ENCODE peak calls at places on chromosomes 5 and 9, in six cellular contexts. B, M, G, I, U and R are unnamed samples.

GRCh38 chr5:39119404-39120051 is 45.3 kb upstream of the RICTOR start:
- DNase-seq in M (no peak), B (no peak), G (no peak), U (no peak), I (no peak), R (peak)

GRCh38 chr5:77993799-77994318 is 217.7 kb upstream of the TBCA start:
- DNase-seq in M (no peak), G (no peak), I (no peak), U (no peak), B (no peak), R (no peak)

GRCh38 chr9:16752615-16753014 is 117.9 kb downstream of the BNC2 start:
- DNase-seq in I (no peak), G (no peak), M (no peak), U (no peak), B (no peak), R (peak)

GRCh38 chr9:86470326-86470725 is 116.1 kb upstream of the TUT7 start:
- DNase-seq in M (no peak), U (no peak), G (no peak), B (peak), I (no peak), R (peak)

GRCh38 chr5:32059779-32060178 is 114.3 kb downstream of the GOLPH3 start:
- DNase-seq in I (no peak), G (no peak), M (peak), U (no peak), B (peak), R (no peak)

GRCh38 chr5:78610163-78610583 is 38.4 kb downstream of the LHFPL2 start:
- DNase-seq in M (no peak), G (no peak), I (no peak), B (peak), U (no peak), R (peak)

GRCh38 chr9:7174884-7175283 is 417.1 kb downstream of the KDM4C start:
- DNase-seq in U (no peak), B (no peak), G (no peak), I (no peak), M (peak), R (no peak)

GRCh38 chr9:134165357-134166315 is 1.3 kb upstream of the RNU6ATAC start:
- DNase-seq in I (peak), U (peak), M (peak), G (no peak), B (peak), R (peak)

GRCh38 chr9:91555132-91555531 is 131.5 kb upstream of the NFIL3 start:
- DNase-seq in I (no peak), U (no peak), B (peak), G (no peak), M (no peak), R (peak)

GRCh38 chr5:122908662-122909061 is 63.2 kb downstream of the SNX24 start:
- DNase-seq in I (no peak), U (no peak), G (no peak), B (no peak), M (peak), R (peak)
- TF ChIP-seq CTCF in I (no peak), U (no peak), G (no peak), B (no peak), M (no peak), R (peak)

GRCh38 chr5:139659673-139660072 is 11.5 kb downstream of the CXXC5 start:
- DNase-seq in B (peak), U (no peak), I (no peak), G (no peak), M (no peak), R (no peak)

GRCh38 chr5:139660916-139661814 is 13.0 kb downstream of the CXXC5 start:
- DNase-seq in U (peak), B (peak), I (no peak), G (peak), M (peak), R (peak)

GRCh38 chr5:139658501-139658927 is 10.4 kb downstream of the CXXC5 start:
- DNase-seq in I (no peak), U (no peak), B (peak), G (no peak), M (no peak), R (peak)

GRCh38 chr5:139658928-139659667 is 10.9 kb downstream of the CXXC5 start:
- DNase-seq in B (peak), I (no peak), G (no peak), U (no peak), M (peak), R (peak)

DNA sequence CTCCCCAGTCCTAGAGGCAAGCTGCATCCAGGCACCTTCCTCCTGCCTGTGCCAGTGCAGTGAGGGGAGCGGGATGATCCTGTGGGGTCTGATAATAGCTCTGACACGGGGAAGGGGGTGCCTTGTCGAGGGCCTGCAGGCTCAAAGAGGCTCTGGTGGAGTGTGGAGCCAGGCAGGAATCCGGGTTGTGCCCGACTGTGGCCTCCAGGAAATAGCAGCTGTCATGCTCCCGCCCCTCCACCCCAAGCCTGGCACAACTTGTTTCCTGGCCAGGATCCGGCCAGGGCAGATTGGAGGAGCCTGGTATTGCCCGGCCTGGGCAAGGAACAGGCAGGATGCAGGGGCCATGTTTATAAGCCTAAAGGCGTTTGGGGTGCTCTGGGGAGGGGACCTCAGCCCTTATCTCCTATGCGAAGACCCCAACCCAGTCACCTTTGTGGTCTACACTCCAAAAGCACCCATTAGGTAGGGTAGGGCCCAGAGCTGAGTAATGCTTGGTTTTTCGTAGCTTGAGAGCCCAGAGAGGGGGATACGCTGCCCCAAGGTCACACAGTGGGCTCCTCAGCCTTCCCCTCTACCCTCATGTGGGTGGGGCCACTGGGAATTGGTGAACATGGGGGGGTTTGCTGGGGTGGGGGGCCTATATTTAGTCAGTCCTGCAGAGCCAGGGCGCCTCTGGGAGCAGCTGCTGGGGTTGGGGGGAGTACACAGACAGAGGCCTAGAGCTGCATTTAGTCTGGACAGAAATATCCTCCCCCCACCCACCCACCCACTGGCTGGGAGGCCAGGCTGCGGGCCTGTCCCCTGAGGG is 12.2 kb downstream of the CXXC5 start:
- DNase-seq in I (no peak), B (no peak), U (no peak), G (no peak), M (peak), R (peak)
- H3K4me3 ChIP-seq in I (no peak), B (no peak), U (no peak), G (no peak), M (peak), R (peak)

DNA sequence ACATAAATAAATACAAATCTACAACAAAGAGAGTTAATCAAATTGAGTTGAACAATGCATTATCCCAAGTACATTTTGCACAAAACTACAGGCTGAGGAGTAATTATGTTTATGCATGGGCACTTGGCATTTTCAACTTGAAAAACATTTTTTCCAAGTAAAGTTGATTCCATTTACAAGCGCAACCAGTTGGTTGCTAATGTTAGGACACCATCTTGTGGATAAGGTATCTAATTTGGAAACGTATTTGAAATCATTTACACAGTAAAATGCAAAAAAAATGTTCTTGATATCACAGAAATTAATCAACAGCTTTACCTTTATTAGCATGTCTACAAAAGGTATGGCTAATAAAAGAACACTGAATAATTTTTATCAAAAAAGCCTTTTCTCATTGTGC is 18.8 kb downstream of the FTMT start:
- DNase-seq in M (peak), U (no peak), B (peak), I (no peak), G (peak), R (peak)
- TF ChIP-seq CTCF in M (peak), U (no peak), B (no peak), I (peak), G (peak), R (no peak)

DNA sequence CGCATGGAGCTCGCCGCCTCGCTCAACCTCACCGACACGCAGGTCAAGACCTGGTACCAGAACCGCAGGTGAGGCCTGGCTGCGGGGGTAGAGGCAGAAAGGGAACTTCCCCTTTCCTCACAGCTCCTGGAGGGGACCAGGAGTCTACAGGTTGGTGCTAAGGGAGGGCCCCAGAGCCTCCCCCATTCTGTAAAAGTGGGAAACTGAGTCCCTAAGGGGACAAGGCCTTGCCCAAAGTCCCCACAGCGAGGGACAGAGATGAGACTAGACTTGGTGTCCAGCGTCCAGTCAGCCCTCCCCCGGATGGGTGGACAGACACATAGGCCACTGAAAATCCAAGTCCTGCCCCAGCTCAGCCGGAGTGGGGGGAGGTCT is 5.1 kb downstream of the BARHL1 start:
- DNase-seq in U (no peak), B (no peak), M (no peak), I (no peak), G (no peak), R (no peak)
- H3K4me3 ChIP-seq in U (no peak), B (no peak), M (no peak), I (no peak), G (no peak), R (no peak)

DNA sequence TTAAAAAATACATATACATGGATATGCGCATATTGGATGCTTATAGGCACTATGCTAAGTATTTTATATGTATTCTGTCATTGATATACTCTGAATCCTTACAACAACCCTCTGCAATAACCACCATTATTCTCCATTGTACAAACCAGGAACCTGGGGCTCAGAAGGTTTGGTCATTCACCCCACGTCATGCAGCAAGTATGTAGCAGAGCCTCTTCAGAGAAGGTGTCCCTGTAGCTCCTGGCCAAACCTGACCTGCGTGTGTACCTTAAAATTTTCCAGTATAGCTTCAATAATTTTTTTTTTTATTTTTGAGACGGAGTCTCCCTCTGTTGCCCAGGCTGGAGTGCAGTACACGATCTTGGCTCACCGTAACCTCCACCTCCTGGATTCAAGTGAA is 51.9 kb downstream of the MFAP3 start:
- DNase-seq in I (no peak), B (no peak), M (no peak), U (no peak), G (no peak), R (no peak)
- TF ChIP-seq CTCF in I (no peak), B (no peak), M (no peak), U (no peak), G (no peak), R (no peak)

GRCh38 chr5:93571111-93571977 is 9.7 kb downstream of the NR2F1-AS1 start:
- DNase-seq in U (no peak), B (no peak), I (no peak), M (no peak), G (no peak), R (no peak)
- H3K4me3 ChIP-seq in U (peak), B (no peak), I (no peak), M (no peak), G (no peak), R (no peak)

DNA sequence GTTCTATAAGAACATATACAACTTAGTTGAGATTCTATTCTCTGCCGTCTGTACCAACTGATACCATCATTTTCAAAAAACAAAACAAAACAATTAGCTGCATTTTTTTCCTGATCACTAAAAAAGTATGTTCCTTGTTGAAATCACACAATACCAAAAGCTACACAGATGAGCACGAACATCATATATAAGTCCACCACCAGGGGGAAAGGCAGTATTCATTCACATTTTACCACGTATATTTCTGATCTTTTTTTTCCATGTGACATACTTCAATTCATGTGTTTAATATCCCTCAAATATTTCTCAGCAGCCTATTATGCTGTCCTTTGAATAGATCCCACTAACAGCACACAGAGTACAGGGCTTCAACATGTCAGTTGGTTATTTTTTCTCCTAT is 40.6 kb downstream of the IRX2 start:
- DNase-seq in G (no peak), I (no peak), M (no peak), U (no peak), B (no peak), R (no peak)
- TF ChIP-seq CTCF in G (no peak), I (no peak), M (no peak), U (no peak), B (no peak), R (no peak)

GRCh38 chr5:9582406-9582805 is 36.5 kb upstream of the SEMA5A start:
- DNase-seq in M (no peak), I (no peak), G (no peak), U (no peak), B (no peak), R (no peak)
- H3K4me3 ChIP-seq in M (no peak), I (no peak), G (no peak), U (no peak), B (no peak), R (no peak)

DNA sequence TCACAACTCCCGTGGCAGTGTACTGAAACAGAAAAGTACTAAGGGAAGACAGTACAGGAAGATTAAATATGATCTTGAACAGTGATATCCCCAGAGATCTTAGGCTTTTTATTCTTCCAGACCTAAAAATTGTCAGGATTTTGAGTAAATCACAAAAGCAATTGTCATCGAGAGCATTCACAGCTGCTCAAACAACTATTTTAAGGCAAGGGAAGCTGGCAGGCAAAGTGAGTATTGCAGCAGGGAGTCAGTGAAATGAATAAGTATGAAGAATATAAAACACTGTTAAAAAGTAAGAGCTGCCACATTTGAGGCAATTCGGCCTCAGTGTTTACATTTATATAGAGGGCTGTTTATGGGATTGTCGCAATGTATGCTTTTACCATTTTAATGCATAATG is 479.0 kb downstream of the CAAP1 start:
- DNase-seq in B (no peak), U (no peak), I (no peak), G (no peak), M (no peak), R (no peak)
- TF ChIP-seq CTCF in B (no peak), U (no peak), I (no peak), G (no peak), M (no peak), R (no peak)

DNA sequence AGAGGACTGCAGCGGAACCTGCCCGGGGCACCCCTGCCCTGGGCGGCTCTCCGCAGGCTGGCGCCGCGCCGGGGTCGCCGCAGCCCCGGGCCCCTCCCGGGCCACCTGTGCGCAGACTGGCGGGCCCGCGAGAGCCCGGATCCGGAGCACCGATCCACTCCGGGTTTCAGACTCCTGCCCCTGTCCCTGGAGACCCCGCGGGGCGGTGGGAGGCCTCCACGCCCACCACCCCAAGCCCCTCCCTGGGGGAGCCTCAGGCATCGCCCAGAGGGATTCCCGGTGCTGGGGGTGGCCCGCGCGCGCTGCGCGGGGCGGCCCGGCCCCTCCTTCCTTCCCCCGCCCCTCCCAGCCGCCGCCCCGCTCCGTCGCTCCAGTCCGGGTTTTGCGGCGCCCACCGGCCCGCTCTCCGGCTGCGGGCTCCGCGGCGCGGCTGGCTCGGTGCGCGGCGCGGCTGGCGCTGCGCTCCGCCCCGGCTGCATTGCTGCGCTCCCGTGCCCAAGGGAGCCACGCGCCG is at the start of gene UNC5A:
- DNase-seq in I (no peak), M (peak), G (no peak), B (peak), U (peak), R (no peak)
- H3K4me3 ChIP-seq in I (no peak), M (peak), G (peak), B (no peak), U (peak), R (peak)